ENCODE peak calls at places on chromosomes 13 and 19, in six cellular contexts. One of them, this sample, is unnamed.

GRCh38 chr13:101596803-101597202 is 144.3 kb downstream of the ITGBL1 start:
- DNase-seq in fibroblast of mammary gland: no peak
- DNase-seq in occipital lobe: no peak
- DNase-seq in left cardiac atrium: no peak
- DNase-seq in LNCaP clone FGC: no peak
- DNase-seq in HS-27A: no peak
- DNase-seq in this sample: no peak

GRCh38 chr13:103952183-103952582 is 886.0 kb upstream of the SLC10A2 start:
- DNase-seq in fibroblast of mammary gland: no peak
- DNase-seq in occipital lobe: no peak
- DNase-seq in left cardiac atrium: no peak
- DNase-seq in LNCaP clone FGC: no peak
- DNase-seq in HS-27A: no peak
- DNase-seq in this sample: no peak

GRCh38 chr19:22609630-22610029 is 24.5 kb upstream of the ZNF492 start:
- DNase-seq in fibroblast of mammary gland: no peak
- DNase-seq in occipital lobe: no peak
- DNase-seq in left cardiac atrium: no peak
- DNase-seq in LNCaP clone FGC: no peak
- DNase-seq in HS-27A: no peak
- DNase-seq in this sample: peak

GRCh38 chr13:30112602-30113435 is 194.5 kb downstream of the KATNAL1 start:
- DNase-seq in fibroblast of mammary gland: peak
- DNase-seq in occipital lobe: peak
- DNase-seq in left cardiac atrium: peak
- DNase-seq in LNCaP clone FGC: peak
- DNase-seq in HS-27A: peak
- DNase-seq in this sample: peak

GRCh38 chr19:42129399-42130253 is 2.6 kb downstream of the POU2F2 start:
- DNase-seq in fibroblast of mammary gland: peak
- DNase-seq in occipital lobe: no peak
- DNase-seq in left cardiac atrium: no peak
- DNase-seq in LNCaP clone FGC: no peak
- DNase-seq in HS-27A: no peak
- DNase-seq in this sample: peak

GRCh38 chr13:100547805-100548204 is 40.8 kb downstream of the GGACT start:
- DNase-seq in fibroblast of mammary gland: no peak
- DNase-seq in occipital lobe: no peak
- DNase-seq in left cardiac atrium: no peak
- DNase-seq in LNCaP clone FGC: no peak
- DNase-seq in HS-27A: no peak
- DNase-seq in this sample: peak

GRCh38 chr19:4343056-4343844 is at the start of gene MPND:
- DNase-seq in fibroblast of mammary gland: peak
- DNase-seq in occipital lobe: peak
- DNase-seq in left cardiac atrium: peak
- DNase-seq in LNCaP clone FGC: no peak
- DNase-seq in HS-27A: no peak
- DNase-seq in this sample: peak

GRCh38 chr19:48867119-48867921 is 1.1 kb downstream of the PLEKHA4 start:
- DNase-seq in fibroblast of mammary gland: no peak
- DNase-seq in occipital lobe: no peak
- DNase-seq in left cardiac atrium: no peak
- DNase-seq in LNCaP clone FGC: no peak
- DNase-seq in HS-27A: no peak
- DNase-seq in this sample: no peak

GRCh38 chr13:29362849-29363604 is 232.5 kb downstream of the SLC7A1 start:
- DNase-seq in fibroblast of mammary gland: peak
- DNase-seq in occipital lobe: peak
- DNase-seq in left cardiac atrium: peak
- DNase-seq in LNCaP clone FGC: peak
- DNase-seq in HS-27A: no peak
- DNase-seq in this sample: peak

GRCh38 chr13:32116210-32116609 is 84.6 kb downstream of the FRY start:
- DNase-seq in fibroblast of mammary gland: no peak
- DNase-seq in occipital lobe: no peak
- DNase-seq in left cardiac atrium: no peak
- DNase-seq in LNCaP clone FGC: no peak
- DNase-seq in HS-27A: no peak
- DNase-seq in this sample: no peak

GRCh38 chr13:47892374-47892773 is 108.7 kb downstream of the SUCLA2 start:
- DNase-seq in fibroblast of mammary gland: no peak
- DNase-seq in occipital lobe: no peak
- DNase-seq in left cardiac atrium: no peak
- DNase-seq in LNCaP clone FGC: no peak
- DNase-seq in HS-27A: no peak
- DNase-seq in this sample: no peak

GRCh38 chr19:10861118-10861651 is 10.2 kb upstream of the CARM1 start:
- DNase-seq in fibroblast of mammary gland: no peak
- DNase-seq in occipital lobe: no peak
- DNase-seq in left cardiac atrium: no peak
- DNase-seq in LNCaP clone FGC: no peak
- DNase-seq in HS-27A: no peak
- DNase-seq in this sample: peak

GRCh38 chr19:51094696-51095279 is 12.1 kb upstream of the KLK14 start:
- DNase-seq in fibroblast of mammary gland: no peak
- DNase-seq in occipital lobe: no peak
- DNase-seq in left cardiac atrium: no peak
- DNase-seq in LNCaP clone FGC: no peak
- DNase-seq in HS-27A: no peak
- DNase-seq in this sample: peak

GRCh38 chr13:75774176-75774575 is 138.0 kb downstream of the LMO7 start:
- DNase-seq in fibroblast of mammary gland: peak
- DNase-seq in occipital lobe: no peak
- DNase-seq in left cardiac atrium: no peak
- DNase-seq in LNCaP clone FGC: no peak
- DNase-seq in HS-27A: no peak
- DNase-seq in this sample: no peak

GRCh38 chr13:106533101-106533939 is 2.1 kb downstream of the EFNB2 start:
- DNase-seq in fibroblast of mammary gland: peak
- DNase-seq in occipital lobe: peak
- DNase-seq in left cardiac atrium: peak
- DNase-seq in LNCaP clone FGC: no peak
- DNase-seq in HS-27A: no peak
- DNase-seq in this sample: peak

GRCh38 chr13:91046715-91047327 is 300.7 kb upstream of the MIR17HG start:
- DNase-seq in fibroblast of mammary gland: no peak
- DNase-seq in occipital lobe: no peak
- DNase-seq in left cardiac atrium: no peak
- DNase-seq in LNCaP clone FGC: no peak
- DNase-seq in HS-27A: no peak
- DNase-seq in this sample: peak

GRCh38 chr13:34655554-34655953 is 286.5 kb upstream of the NBEA start:
- DNase-seq in fibroblast of mammary gland: no peak
- DNase-seq in occipital lobe: no peak
- DNase-seq in left cardiac atrium: no peak
- DNase-seq in LNCaP clone FGC: no peak
- DNase-seq in HS-27A: no peak
- DNase-seq in this sample: no peak

GRCh38 chr13:106133025-106133424 is 402.4 kb downstream of the EFNB2 start:
- DNase-seq in fibroblast of mammary gland: peak
- DNase-seq in occipital lobe: no peak
- DNase-seq in left cardiac atrium: no peak
- DNase-seq in LNCaP clone FGC: no peak
- DNase-seq in HS-27A: no peak
- DNase-seq in this sample: no peak

GRCh38 chr13:100855151-100855550 is 180.6 kb upstream of the TMTC4 start:
- DNase-seq in fibroblast of mammary gland: no peak
- DNase-seq in occipital lobe: no peak
- DNase-seq in left cardiac atrium: no peak
- DNase-seq in LNCaP clone FGC: no peak
- DNase-seq in HS-27A: no peak
- DNase-seq in this sample: no peak

GRCh38 chr13:32029684-32030083 is 1.9 kb upstream of the FRY start:
- DNase-seq in fibroblast of mammary gland: no peak
- DNase-seq in occipital lobe: no peak
- DNase-seq in left cardiac atrium: no peak
- DNase-seq in LNCaP clone FGC: no peak
- DNase-seq in HS-27A: no peak
- DNase-seq in this sample: no peak

GRCh38 chr19:11674067-11674492 is 64.7 kb downstream of the ZNF823 start:
- DNase-seq in fibroblast of mammary gland: no peak
- DNase-seq in occipital lobe: no peak
- DNase-seq in left cardiac atrium: peak
- DNase-seq in LNCaP clone FGC: no peak
- DNase-seq in HS-27A: no peak
- DNase-seq in this sample: no peak

GRCh38 chr13:106986033-106986484 is 418.1 kb upstream of the ARGLU1 start:
- DNase-seq in fibroblast of mammary gland: no peak
- DNase-seq in occipital lobe: no peak
- DNase-seq in left cardiac atrium: no peak
- DNase-seq in LNCaP clone FGC: no peak
- DNase-seq in HS-27A: no peak
- DNase-seq in this sample: no peak

GRCh38 chr13:71879129-71879535 is 12.1 kb upstream of the DACH1 start:
- DNase-seq in fibroblast of mammary gland: no peak
- DNase-seq in occipital lobe: no peak
- DNase-seq in left cardiac atrium: no peak
- DNase-seq in LNCaP clone FGC: no peak
- DNase-seq in HS-27A: no peak
- DNase-seq in this sample: no peak

GRCh38 chr13:47723898-47724297 is 277.2 kb downstream of the SUCLA2 start:
- DNase-seq in fibroblast of mammary gland: no peak
- DNase-seq in occipital lobe: no peak
- DNase-seq in left cardiac atrium: no peak
- DNase-seq in LNCaP clone FGC: no peak
- DNase-seq in HS-27A: no peak
- DNase-seq in this sample: no peak

GRCh38 chr13:31056650-31057275 is 104.9 kb downstream of the HSPH1 start:
- DNase-seq in fibroblast of mammary gland: peak
- DNase-seq in occipital lobe: peak
- DNase-seq in left cardiac atrium: no peak
- DNase-seq in LNCaP clone FGC: no peak
- DNase-seq in HS-27A: no peak
- DNase-seq in this sample: no peak

GRCh38 chr13:38166121-38166520 is 183.5 kb upstream of the UFM1 start:
- DNase-seq in fibroblast of mammary gland: peak
- DNase-seq in occipital lobe: no peak
- DNase-seq in left cardiac atrium: no peak
- DNase-seq in LNCaP clone FGC: no peak
- DNase-seq in HS-27A: no peak
- DNase-seq in this sample: no peak

GRCh38 chr19:58570770-58571574 is 2.2 kb downstream of the MZF1 start:
- DNase-seq in fibroblast of mammary gland: no peak
- DNase-seq in occipital lobe: no peak
- DNase-seq in left cardiac atrium: peak
- DNase-seq in LNCaP clone FGC: no peak
- DNase-seq in HS-27A: no peak
- DNase-seq in this sample: no peak

GRCh38 chr19:31127132-31127967 is 221.9 kb downstream of the TSHZ3 start:
- DNase-seq in fibroblast of mammary gland: peak
- DNase-seq in occipital lobe: no peak
- DNase-seq in left cardiac atrium: no peak
- DNase-seq in LNCaP clone FGC: peak
- DNase-seq in HS-27A: peak
- DNase-seq in this sample: no peak